ENCODE peak calls at places on chromosomes 6 and 20, in nine cellular contexts. D is HepG2, U is thoracic aorta, N is right atrium auricular region, C is H1, L is mammary epithelial cell, J is H9, G is prostate gland, W is tibial nerve. V is an unnamed sample.

GRCh38 chr6:141464490-141464889 is 668.2 kb upstream of the GJE1 start:
- DNase-seq in J (no peak), L (peak; percentile 4), G (no peak), N (no peak), C (no peak), W (no peak), D (no peak), U (no peak), V (no peak)

GRCh38 chr20:35226775-35227681 is 538 bp downstream of the MMP24 start:
- DNase-seq in N (no peak), U (no peak), J (peak; percentile 74), D (peak; percentile 35), L (peak; percentile 23), W (peak; percentile 5), G (no peak), C (peak; percentile 89), V (no peak)

GRCh38 chr20:31560900-31561598 is 44.0 kb upstream of the ID1 start:
- DNase-seq in L (peak; percentile 94), W (no peak), N (no peak), G (no peak), U (peak; percentile 61), C (no peak), D (no peak), J (no peak), V (peak; percentile 68)

GRCh38 chr20:32925481-32926196 is 66.9 kb downstream of the EFCAB8 start:
- DNase-seq in C (no peak), L (no peak), W (no peak), J (no peak), D (no peak), N (peak; percentile 21), U (no peak), G (no peak), V (no peak)

GRCh38 chr6:19712012-19712688 is 125.0 kb upstream of the ID4 start:
- DNase-seq in U (no peak), G (no peak), C (no peak), N (no peak), J (peak; percentile 41), W (no peak), D (no peak), L (no peak), V (no peak)

GRCh38 chr6:12958052-12958706 is 241.6 kb downstream of the PHACTR1 start:
- DNase-seq in D (no peak), J (no peak), N (no peak), W (no peak), U (no peak), L (no peak), G (no peak), C (no peak), V (no peak)

GRCh38 chr6:168638497-168639072 is 197.6 kb downstream of the SMOC2 start:
- DNase-seq in N (no peak), G (no peak), D (no peak), C (no peak), J (no peak), L (no peak), U (no peak), W (no peak), V (no peak)

GRCh38 chr6:72414648-72415047 is 207.2 kb upstream of the KCNQ5 start:
- DNase-seq in U (no peak), D (no peak), G (no peak), L (no peak), C (no peak), J (no peak), N (no peak), W (no peak), V (no peak)

GRCh38 chr20:19935842-19936241 is 81.3 kb upstream of the NAA20 start:
- DNase-seq in G (peak; percentile 93), L (peak; percentile 82), D (no peak), J (no peak), W (no peak), U (no peak), C (no peak), N (no peak), V (no peak)

GRCh38 chr6:125858427-125859320 is 67.9 kb downstream of the NCOA7 start:
- DNase-seq in L (peak; percentile 73), G (peak; percentile 67), W (peak; percentile 59), N (no peak), U (no peak), C (peak; percentile 68), J (peak; percentile 87), D (peak; percentile 80), V (no peak)
- H3K27ac ChIP-seq in L (no peak overlapping the region), G (no peak overlapping the region), W (no peak overlapping the region), N (no peak overlapping the region), U (no peak overlapping the region), C (no peak overlapping the region), J (no peak overlapping the region), D (no peak overlapping the region), V (no peak overlapping the region)

DNA sequence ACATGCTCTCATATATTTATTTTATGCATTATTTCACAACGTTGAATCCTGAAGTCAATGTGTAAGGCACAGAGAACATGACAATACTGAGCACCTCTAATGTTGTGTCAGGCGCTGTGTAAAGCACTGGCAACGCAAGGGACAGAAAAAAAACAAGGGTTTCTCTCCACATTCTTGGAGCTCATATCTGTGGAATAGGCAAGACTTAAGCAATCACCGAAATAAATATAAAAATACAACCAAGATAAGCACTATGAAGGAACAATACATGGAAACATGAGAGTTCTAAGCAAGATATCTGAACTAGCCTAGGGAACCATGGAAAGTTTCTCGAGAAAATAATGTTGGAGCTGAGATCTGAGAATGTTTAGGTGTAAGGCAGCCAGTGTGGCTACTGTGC is 1.7 kb upstream of the DST start:
- DNase-seq in G (no peak), N (no peak), J (no peak), D (no peak), U (no peak), C (no peak), L (no peak), W (no peak), V (no peak)
- H3K27ac ChIP-seq in G (no peak overlapping the region), N (peak overlapping the region; percentile 17), J (no peak overlapping the region), D (no peak overlapping the region), U (peak overlapping the region; percentile 54), C (no peak overlapping the region), L (no peak overlapping the region), W (no peak overlapping the region), V (peak overlapping the region; percentile 53)

GRCh38 chr6:35050988-35051330 is 90.2 kb downstream of the TCP11 start:
- DNase-seq in D (no peak), C (no peak), J (no peak), W (no peak), U (no peak), L (no peak), G (no peak), N (no peak), V (no peak)
- H3K27ac ChIP-seq in D (no peak overlapping the region), C (no peak overlapping the region), J (no peak overlapping the region), W (peak overlapping the region; percentile 74), U (peak overlapping the region; percentile 90), L (no peak overlapping the region), G (no peak overlapping the region), N (peak overlapping the region; percentile 85), V (peak overlapping the region; percentile 76)

GRCh38 chr6:108875161-108875555 is 26.9 kb downstream of the ARMC2 start:
- DNase-seq in G (no peak), N (no peak), D (no peak), U (no peak), W (no peak), L (no peak), J (no peak), C (no peak), V (no peak)
- H3K27ac ChIP-seq in G (no peak overlapping the region), N (peak overlapping the region; percentile 81), D (no peak overlapping the region), U (peak overlapping the region; percentile 89), W (peak overlapping the region; percentile 70), L (no peak overlapping the region), J (no peak overlapping the region), C (no peak overlapping the region), V (peak overlapping the region; percentile 54)

GRCh38 chr6:41748542-41748941 is 1.3 kb upstream of the PGC start:
- DNase-seq in U (no peak), N (no peak), W (no peak), C (no peak), L (no peak), D (peak; percentile 73), J (no peak), G (no peak), V (no peak)
- H3K27ac ChIP-seq in U (no peak overlapping the region), N (no peak overlapping the region), W (no peak overlapping the region), C (no peak overlapping the region), L (no peak overlapping the region), D (peak overlapping the region; percentile 91), J (no peak overlapping the region), G (peak overlapping the region; percentile 64), V (no peak overlapping the region)

DNA sequence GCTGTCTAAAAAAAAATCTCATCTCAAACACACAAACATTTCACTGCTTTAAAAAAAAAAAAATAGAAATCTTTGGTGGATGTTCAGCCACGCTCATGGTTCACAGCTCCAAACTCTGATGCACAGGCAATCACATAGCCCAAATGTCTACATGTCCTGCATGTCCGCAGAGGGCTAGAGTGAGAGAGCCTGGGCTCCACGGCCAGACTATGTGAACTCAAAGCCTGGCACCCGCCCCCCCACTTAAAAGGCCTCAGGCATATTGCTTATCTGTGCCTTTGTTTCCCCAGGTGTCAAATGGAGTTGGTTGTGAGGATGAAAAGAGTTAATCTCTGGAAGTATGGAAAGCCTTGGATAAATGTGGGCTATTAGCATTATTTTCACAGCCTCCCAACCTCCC is 10.5 kb upstream of the PTGIS start:
- DNase-seq in J (no peak), W (no peak), G (no peak), L (no peak), N (no peak), U (no peak), C (no peak), D (no peak), V (no peak)
- H3K27ac ChIP-seq in J (no peak overlapping the region), W (no peak overlapping the region), G (no peak overlapping the region), L (no peak overlapping the region), N (peak overlapping the region; percentile 81), U (peak overlapping the region; percentile 94), C (no peak overlapping the region), D (no peak overlapping the region), V (no peak overlapping the region)

DNA sequence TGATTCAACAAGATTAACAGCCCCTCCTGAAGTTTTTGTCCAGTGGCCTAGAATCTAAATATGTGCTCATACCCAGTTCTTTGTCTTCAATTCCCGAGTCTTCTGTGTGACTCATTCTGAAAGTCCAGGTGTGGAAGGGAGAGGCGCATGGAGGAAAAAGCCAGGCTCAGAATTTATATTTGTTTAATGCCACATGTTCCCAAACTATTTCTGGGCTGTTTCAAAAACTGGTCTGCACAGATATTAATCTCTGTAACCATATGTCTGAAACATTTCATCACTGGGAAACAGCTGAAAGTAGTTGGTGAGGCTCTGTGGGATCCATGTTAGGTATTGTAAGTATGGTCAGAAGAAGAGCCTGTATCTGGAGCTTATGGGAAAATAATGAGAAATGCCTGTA is 266.0 kb downstream of the PAX1 start:
- DNase-seq in N (no peak), W (no peak), J (no peak), U (no peak), D (no peak), L (no peak), G (no peak), C (no peak), V (no peak)
- H3K27ac ChIP-seq in N (no peak overlapping the region), W (no peak overlapping the region), J (no peak overlapping the region), U (no peak overlapping the region), D (no peak overlapping the region), L (no peak overlapping the region), G (no peak overlapping the region), C (no peak overlapping the region), V (no peak overlapping the region)

DNA sequence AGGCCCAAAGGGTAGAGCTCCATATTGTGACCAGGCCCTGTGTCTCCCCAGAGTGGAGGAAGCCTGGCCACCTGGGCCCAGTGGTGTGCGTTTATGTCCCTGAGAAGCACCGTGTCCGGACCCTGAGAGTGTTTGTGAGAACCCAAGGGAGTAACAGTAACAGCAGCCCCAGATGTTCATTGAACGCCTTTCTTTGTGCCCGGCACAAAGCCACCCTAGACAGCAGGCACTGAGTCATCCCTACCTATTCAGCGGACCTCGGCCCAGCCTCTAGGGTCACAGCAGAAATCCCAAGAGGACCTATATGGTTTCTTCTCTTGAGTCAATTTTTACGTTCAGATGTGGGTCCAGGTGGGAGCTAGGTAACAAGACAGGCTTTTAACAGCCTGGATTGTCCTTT is 24.5 kb downstream of the BCAS4 start:
- DNase-seq in L (no peak), W (no peak), D (no peak), N (no peak), C (no peak), G (no peak), U (no peak), J (no peak), V (no peak)
- H3K27ac ChIP-seq in L (no peak overlapping the region), W (no peak overlapping the region), D (no peak overlapping the region), N (no peak overlapping the region), C (no peak overlapping the region), G (no peak overlapping the region), U (no peak overlapping the region), J (no peak overlapping the region), V (no peak overlapping the region)

V was measured in psoas muscle.